ENCODE peak calls at places on chromosome 21, in four cellular contexts. G, L, P and J are unnamed samples. For H3K36me3, the result is how much of the 10 kb centered on the place peaks cover.

GRCh38 chr21:14548751-14549150 is 2.6 kb upstream of the SAMSN1 start:
- DNase-seq in G (no peak), L (no peak), P (no peak), J (no peak)

GRCh38 chr21:22791986-22792560 is 1793.9 kb downstream of the NCAM2 start:
- DNase-seq in G (peak), L (peak), P (peak), J (peak)

GRCh38 chr21:42525228-42525604 is 11.6 kb downstream of the SLC37A1 start:
- DNase-seq in G (peak), L (peak), P (peak), J (no peak)

GRCh38 chr21:29301703-29302102 is 3.0 kb downstream of the BACH1 start:
- DNase-seq in G (no peak), L (peak), P (no peak), J (no peak)

GRCh38 chr21:21003701-21004100 is 5.5 kb downstream of the NCAM2 start:
- DNase-seq in G (peak), L (peak), P (peak), J (peak)

GRCh38 chr21:17848228-17848627 is 29.1 kb upstream of the C21orf91 start:
- DNase-seq in G (peak), L (peak), P (peak), J (no peak)

GRCh38 chr21:20306836-20307235 is 691.4 kb upstream of the NCAM2 start:
- DNase-seq in G (no peak), L (no peak), P (no peak), J (no peak)

GRCh38 chr21:31665397-31665796 is 5.9 kb downstream of the SOD1 start:
- DNase-seq in G (peak), L (peak), P (no peak), J (no peak)

GRCh38 chr21:45412491-45412890 is 7.5 kb downstream of the COL18A1 start:
- DNase-seq in G (no peak), L (no peak), P (no peak), J (no peak)

GRCh38 chr21:45413922-45414321 is 9.0 kb downstream of the COL18A1 start:
- DNase-seq in G (no peak), L (no peak), P (no peak), J (no peak)

GRCh38 chr21:45414396-45415187 is 9.6 kb downstream of the COL18A1 start:
- DNase-seq in G (no peak), L (no peak), P (no peak), J (no peak)

GRCh38 chr21:45411810-45412206 is 6.8 kb downstream of the COL18A1 start:
- DNase-seq in G (no peak), L (no peak), P (no peak), J (no peak)

DNA sequence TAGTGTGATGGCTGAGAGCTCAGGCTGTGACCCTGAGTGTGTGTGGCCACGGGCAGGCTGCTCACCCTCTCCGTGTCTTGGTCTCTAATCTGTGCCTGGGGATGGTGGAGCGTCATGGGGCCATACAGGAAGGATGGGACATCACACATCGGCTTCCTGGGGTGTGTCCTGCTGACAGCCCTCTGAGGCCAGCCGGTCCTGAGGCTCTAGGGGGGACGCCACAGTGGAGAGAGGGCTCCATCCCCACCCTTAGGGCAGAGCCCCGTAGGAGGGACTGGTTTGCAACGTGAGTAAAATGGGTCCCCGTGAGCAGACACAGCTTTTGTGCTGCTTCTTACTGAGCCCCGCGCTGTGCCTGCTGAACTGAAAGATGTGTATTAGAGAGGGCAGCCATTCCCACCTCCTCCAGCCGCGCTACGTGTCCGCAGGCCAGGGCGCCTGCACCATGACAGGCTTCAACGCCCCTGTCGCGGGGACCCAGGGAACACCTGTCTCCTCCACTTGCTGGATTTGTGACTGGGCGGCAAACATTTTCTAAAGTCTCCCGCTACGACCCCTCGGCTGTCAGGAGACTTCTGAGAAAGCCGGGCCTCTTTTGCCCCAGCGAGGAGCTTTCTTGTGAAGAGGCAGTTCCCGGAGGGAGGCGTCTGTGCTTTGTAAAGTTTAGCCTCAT is 8.1 kb downstream of the COL18A1 start:
- DNase-seq in G (no peak), L (no peak), P (no peak), J (no peak)
- H2AFZ ChIP-seq in G (peak), L (no peak), P (no peak), J (no peak)

GRCh38 chr21:37136261-37136660 is 63.2 kb downstream of the TTC3 start:
- DNase-seq in G (no peak), L (no peak), P (no peak), J (no peak)

GRCh38 chr21:37139902-37140301 is 66.8 kb downstream of the TTC3 start:
- DNase-seq in G (peak), L (peak), P (peak), J (no peak)

DNA sequence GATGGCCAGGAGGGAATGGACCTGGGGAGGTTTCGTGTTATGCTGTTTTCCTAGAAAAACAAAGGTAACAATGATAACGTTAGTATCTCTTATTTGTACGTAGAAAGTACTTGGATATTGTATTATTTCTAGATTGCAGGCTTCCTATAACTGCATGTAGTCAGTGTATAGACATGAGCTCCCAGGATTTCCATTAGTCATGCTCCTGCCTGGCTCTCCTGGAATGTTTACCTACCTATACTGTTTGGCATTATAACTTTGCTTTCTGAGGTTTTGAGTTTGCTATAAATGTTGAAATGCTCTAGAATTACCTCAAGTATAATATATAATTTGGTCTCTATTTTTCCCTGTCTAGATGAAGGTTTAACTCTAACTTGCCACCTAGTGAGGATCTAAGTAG is 66.1 kb downstream of the TTC3 start:
- DNase-seq in G (no peak), L (no peak), P (no peak), J (no peak)
- H3K36me3 ChIP-seq in G (under half), L (half or more), P (under half), J (half or more)

GRCh38 chr21:43644609-43645008 is 14.7 kb downstream of the HSF2BP start:
- DNase-seq in G (peak), L (peak), P (peak), J (no peak)

GRCh38 chr21:43648171-43648570 is 11.1 kb downstream of the HSF2BP start:
- DNase-seq in G (no peak), L (no peak), P (no peak), J (no peak)

GRCh38 chr21:43645414-43645891 is 13.8 kb downstream of the HSF2BP start:
- DNase-seq in G (peak), L (peak), P (peak), J (peak)

GRCh38 chr21:43646550-43647260 is 12.6 kb downstream of the HSF2BP start:
- DNase-seq in G (peak), L (peak), P (peak), J (peak)

DNA sequence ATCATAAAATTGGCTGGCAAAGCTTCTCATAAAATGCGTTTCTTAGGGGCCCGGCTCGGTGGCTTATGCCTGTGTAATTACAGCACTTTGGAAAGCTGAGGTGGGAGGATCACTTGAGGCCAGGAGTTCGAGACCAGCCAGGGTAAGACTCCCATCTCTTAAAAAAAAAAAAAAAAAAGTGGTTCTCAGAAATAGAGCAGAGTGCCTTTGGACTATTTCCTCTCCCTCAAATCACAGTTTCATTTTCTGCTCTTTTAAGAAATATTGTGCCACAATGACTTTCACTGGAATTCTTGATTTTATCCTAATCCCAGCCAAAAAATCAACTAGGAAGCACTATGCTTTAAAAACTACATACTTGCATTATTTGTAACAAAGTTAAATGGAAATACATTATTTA is 13.3 kb downstream of the HSF2BP start:
- DNase-seq in G (no peak), L (peak), P (no peak), J (no peak)
- H3K27ac ChIP-seq in G (no peak), L (peak), P (no peak), J (no peak)

GRCh38 chr21:36478941-36479340 is 981 bp downstream of the CLDN14 start:
- DNase-seq in G (no peak), L (peak), P (no peak), J (no peak)
- H2AFZ ChIP-seq in G (peak), L (peak), P (no peak), J (no peak)

DNA sequence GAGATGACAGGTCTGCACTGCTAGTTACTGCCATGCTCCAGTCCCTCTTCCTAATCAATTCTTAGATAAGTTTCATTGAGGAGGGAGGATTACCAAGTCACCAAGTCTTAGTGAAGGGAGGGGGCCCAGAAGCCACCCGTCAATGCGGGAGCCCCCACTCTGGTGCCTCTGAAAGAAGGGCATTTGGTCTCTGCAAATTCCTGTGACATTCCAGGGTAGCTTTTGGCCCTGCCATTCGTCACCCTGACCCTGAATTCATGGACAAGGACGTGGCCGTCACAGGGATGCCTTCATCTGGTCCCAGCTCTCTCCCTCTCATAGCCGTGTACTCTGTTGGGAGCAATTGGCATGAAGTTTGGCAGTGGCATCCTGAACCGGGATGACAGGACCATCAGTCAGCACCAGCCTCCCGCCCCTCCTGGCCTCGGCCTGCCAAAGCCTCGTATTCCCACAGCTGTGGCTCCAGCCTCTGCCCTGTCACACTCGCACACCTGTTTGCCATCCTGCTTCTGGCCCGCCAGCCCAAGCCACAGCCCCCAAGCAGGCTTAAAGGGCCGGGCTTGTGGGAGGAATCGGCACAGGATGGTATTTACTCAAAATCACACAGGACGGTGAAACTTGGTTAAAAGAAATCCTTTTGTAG is 150.7 kb downstream of the CLIC6 start:
- DNase-seq in G (no peak), L (no peak), P (no peak), J (no peak)
- H3K36me3 ChIP-seq in G (half or more), L (half or more), P (under half), J (under half)

DNA sequence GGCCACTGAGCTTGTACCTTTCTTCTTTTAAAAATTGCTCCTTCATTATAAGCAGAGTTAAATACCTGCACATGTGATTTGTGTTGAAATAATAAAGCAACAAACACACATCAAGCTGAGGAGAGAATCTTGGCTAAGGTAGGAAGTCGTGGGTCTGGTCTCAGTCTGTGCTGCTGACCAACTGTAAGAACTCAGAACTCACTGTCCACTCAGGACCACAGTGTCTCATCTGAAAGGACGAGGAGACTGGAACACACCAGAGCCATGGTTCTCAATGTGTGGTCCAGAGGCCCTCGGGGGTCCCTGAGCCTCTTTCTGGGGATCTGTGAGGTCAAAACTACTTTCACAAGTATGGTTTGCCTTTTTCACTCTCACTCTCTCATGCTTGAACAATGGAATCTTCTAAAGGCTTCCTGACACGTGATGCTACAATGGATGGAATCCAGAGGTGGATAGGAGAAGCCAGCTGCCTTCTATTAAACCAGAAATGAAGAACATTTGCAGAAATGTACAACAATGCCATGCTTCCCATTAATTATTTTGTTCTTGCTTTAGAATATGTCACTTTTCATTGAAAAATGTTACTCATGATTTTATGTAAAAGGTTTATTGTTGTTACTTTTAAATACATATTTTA is 17.3 kb upstream of the ETS2 start:
- DNase-seq in G (no peak), L (peak), P (no peak), J (no peak)
- H3K27ac ChIP-seq in G (no peak), L (no peak), P (no peak), J (no peak)

GRCh38 chr21:35211767-35212166 is 162.7 kb upstream of the RUNX1 start:
- DNase-seq in G (peak), L (no peak), P (peak), J (no peak)

GRCh38 chr21:35215870-35216269 is 166.8 kb upstream of the RUNX1 start:
- DNase-seq in G (no peak), L (no peak), P (no peak), J (no peak)

GRCh38 chr21:35210093-35210492 is 161.0 kb upstream of the RUNX1 start:
- DNase-seq in G (no peak), L (no peak), P (no peak), J (no peak)

GRCh38 chr21:35208810-35209517 is 159.9 kb upstream of the RUNX1 start:
- DNase-seq in G (peak), L (peak), P (peak), J (no peak)

DNA sequence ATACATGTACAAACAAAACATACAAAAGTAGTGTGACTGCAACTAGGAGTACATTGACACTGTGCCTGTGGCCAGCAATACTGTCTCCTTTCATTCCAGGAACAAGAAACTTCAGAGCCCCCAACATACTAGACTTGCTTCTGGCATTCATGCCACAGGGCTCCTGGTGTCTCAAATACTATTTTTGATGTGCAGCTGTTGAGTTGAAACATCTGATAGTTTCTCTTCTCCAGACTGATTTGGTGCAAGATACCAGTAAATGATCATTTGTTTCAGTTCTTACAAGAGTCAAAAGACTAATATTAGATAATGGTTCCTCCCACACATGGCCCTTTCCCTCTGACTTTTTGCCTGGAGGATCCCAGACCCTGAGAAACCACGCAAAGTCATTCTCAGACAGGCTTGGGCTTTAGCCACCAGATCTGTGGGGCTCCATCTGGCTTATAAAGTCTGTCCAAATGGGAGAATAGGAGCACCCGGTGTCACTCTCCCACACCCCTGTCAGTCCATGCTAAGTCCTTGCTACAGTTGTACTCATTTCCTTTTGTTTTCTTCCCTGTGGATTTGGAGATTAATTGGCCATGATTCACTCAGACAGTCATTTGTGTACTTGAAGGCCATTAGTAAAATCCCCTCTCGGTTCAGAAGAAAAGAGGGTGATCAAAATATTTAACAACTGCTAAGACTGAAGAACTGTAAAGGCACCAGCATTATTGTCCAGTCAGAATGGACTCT is 163.5 kb upstream of the RUNX1 start:
- DNase-seq in G (peak), L (peak), P (peak), J (no peak)
- H2AFZ ChIP-seq in G (peak), L (peak), P (no peak), J (no peak)